ENCODE peak calls at places on chromosomes 6 and 20, in eight cellular contexts. G is Kasumi-1; D is GM03348; M is activated gamma-delta T cell treated with anti-CD3 and anti-CD28 coated beads, Interleukin-2, amount 50 U/mL, for 16 hours; R is GM12892; O is T follicular helper cell; N is GM06990; P is AG20443. X is an unnamed sample.

GRCh38 chr6:159044899-159045727 is at the start of gene TAGAP:
- DNase-seq in M (peak; percentile 77), R (peak; percentile 49), D (peak; percentile 61), N (peak; percentile 77), G (peak; percentile 95), P (peak; percentile 61), O (peak; percentile 84), X (no peak)

GRCh38 chr6:139823099-139823807 is 448.8 kb upstream of the CITED2 start:
- DNase-seq in D (no peak), R (no peak), M (no peak), G (no peak), N (no peak), P (no peak), O (no peak), X (no peak)

GRCh38 chr6:148435386-148435785 is 92.7 kb downstream of the SASH1 start:
- DNase-seq in N (no peak), D (peak; percentile 36), O (no peak), P (peak; percentile 30), R (no peak), M (no peak), G (no peak), X (no peak)

GRCh38 chr20:34768105-34768504 is 57.3 kb downstream of the NCOA6 start:
- DNase-seq in N (no peak), D (peak; percentile 64), O (no peak), G (no peak), M (no peak), R (no peak), P (peak; percentile 56), X (peak; percentile 46)

GRCh38 chr6:52403627-52404026 is 16.5 kb upstream of the EFHC1 start:
- DNase-seq in N (no peak), P (no peak), O (no peak), M (no peak), R (no peak), D (no peak), G (no peak), X (peak; percentile 48)

GRCh38 chr20:5073154-5074049 is 46.4 kb downstream of the PCNA start:
- DNase-seq in D (peak; percentile 82), G (peak; percentile 46), R (no peak), O (no peak), M (no peak), N (no peak), P (peak; percentile 93), X (peak; percentile 88)

GRCh38 chr20:51340451-51340840 is 202.1 kb downstream of the NFATC2 start:
- DNase-seq in D (no peak), R (no peak), N (no peak), O (no peak), M (no peak), G (no peak), P (no peak), X (no peak)

GRCh38 chr6:35669441-35669776 is 19.3 kb downstream of the FKBP5 start:
- DNase-seq in M (no peak), N (no peak), O (no peak), D (no peak), R (no peak), P (no peak), G (peak; percentile 23), X (no peak)

GRCh38 chr20:62809530-62810428 is 5.1 kb downstream of the OGFR start:
- DNase-seq in D (no peak), M (no peak), O (no peak), N (no peak), G (no peak), R (no peak), P (no peak), X (no peak)

GRCh38 chr20:1308067-1308701 is 20.8 kb downstream of the SDCBP2 start:
- DNase-seq in R (no peak), O (no peak), G (no peak), P (no peak), D (no peak), N (no peak), M (no peak), X (no peak)

GRCh38 chr6:36442083-36442670 is 477 bp downstream of the PXT1 start:
- DNase-seq in P (no peak), R (no peak), N (no peak), O (no peak), M (no peak), D (no peak), G (no peak), X (no peak)

GRCh38 chr20:20603339-20603990 is 109.0 kb downstream of the RALGAPA2 start:
- DNase-seq in D (no peak), O (no peak), N (peak; percentile 70), G (no peak), M (no peak), P (no peak), R (peak; percentile 36), X (no peak)

GRCh38 chr6:77462359-77463307 is 658 bp downstream of the HTR1B start:
- DNase-seq in P (peak; percentile 4), D (no peak), M (no peak), O (no peak), G (no peak), R (no peak), N (no peak), X (no peak)

GRCh38 chr20:56929606-56930005 is 300.5 kb downstream of the TFAP2C start:
- DNase-seq in O (no peak), R (no peak), G (no peak), D (no peak), P (no peak), M (no peak), N (no peak), X (no peak)

GRCh38 chr6:39361657-39362486 is 39.4 kb upstream of the KCNK16 start:
- DNase-seq in N (no peak), R (peak; percentile 71), D (peak; percentile 92), P (peak; percentile 90), G (peak; percentile 76), M (peak; percentile 14), O (peak; percentile 4), X (peak; percentile 51)

GRCh38 chr20:1880529-1881239 is 14.5 kb upstream of the SIRPA start:
- DNase-seq in N (no peak), R (no peak), G (no peak), O (no peak), D (no peak), M (no peak), P (no peak), X (no peak)

GRCh38 chr6:33197431-33198048 is 2.9 kb downstream of the RXRB start:
- DNase-seq in D (peak; percentile 84), P (peak; percentile 80), R (no peak), G (peak; percentile 82), O (no peak), M (no peak), N (peak; percentile 40), X (peak; percentile 62)